ENCODE peak calls at places on chromosome 17, in eight cellular contexts. U is activated CD8-positive, alpha-beta memory T cell treated with anti-CD3 and anti-CD28 coated beads for 48 hours; A is stimulated activated CD8-positive, alpha-beta memory T cell treated with anti-CD3 and anti-CD28 coated beads, Interleukin-7, amount 100 ng/mL, for 1 hour; N is stimulated activated CD4-positive, alpha-beta T cell treated with anti-CD3 and anti-CD28 coated beads, Interleukin-1b, Interleukin-23, amount 100 ng/mL, for 24 hours; C is osteocyte; T is left ventricle myocardium inferior; D is mucosa of descending colon; X is activated effector memory CD4-positive, alpha-beta T cell treated with Interleukin-2 at 50 U/mL for 16 hours. M is an unnamed sample.

GRCh38 chr17:42591411-42591810 is 13.9 kb upstream of the PSMC3IP start:
- DNase-seq in X (no peak), D (no peak), N (no peak), C (no peak), U (no peak), A (no peak), T (no peak), M (no peak)

GRCh38 chr17:32695864-32696263 is 181.1 kb downstream of the MYO1D start:
- DNase-seq in T (no peak), C (no peak), X (no peak), D (no peak), A (no peak), N (no peak), U (no peak), M (no peak)

GRCh38 chr17:59327891-59328290 is 3.6 kb upstream of the YPEL2 start:
- DNase-seq in C (no peak), X (no peak), N (no peak), A (no peak), U (no peak), D (no peak), T (no peak), M (no peak)

GRCh38 chr17:75552847-75553552 is 27.5 kb downstream of the LLGL2 start:
- DNase-seq in N (no peak), D (no peak), U (no peak), X (no peak), A (no peak), T (no peak), C (no peak), M (no peak)

GRCh38 chr17:73338050-73338491 is 26.3 kb upstream of the CDC42EP4 start:
- DNase-seq in T (no peak), D (no peak), N (no peak), X (no peak), C (no peak), U (no peak), A (no peak), M (no peak)

GRCh38 chr17:57221366-57222350 is 34.7 kb upstream of the MSI2 start:
- DNase-seq in D (no peak), N (no peak), C (no peak), X (no peak), A (no peak), T (no peak), U (no peak), M (no peak)

GRCh38 chr17:50947844-50948514 is 81.8 kb upstream of the TOB1 start:
- DNase-seq in X (no peak), A (no peak), N (no peak), D (peak), T (peak), C (no peak), U (no peak), M (peak)

GRCh38 chr17:38705803-38706624 is 941 bp downstream of the MLLT6 start:
- DNase-seq in T (peak), D (peak), U (no peak), A (no peak), N (no peak), X (peak), C (no peak), M (no peak)

GRCh38 chr17:7857724-7858486 is at the start of gene CYB5D1:
- DNase-seq in A (peak), C (peak), N (peak), T (peak), X (peak), D (peak), U (peak), M (no peak)

GRCh38 chr17:13626703-13627102 is 25.0 kb upstream of the HS3ST3A1 start:
- DNase-seq in T (no peak), U (no peak), N (no peak), D (no peak), A (no peak), C (no peak), X (no peak), M (no peak)

GRCh38 chr17:61487668-61488595 is 35.7 kb downstream of the TBX4 start:
- DNase-seq in X (no peak), T (no peak), C (no peak), N (no peak), U (no peak), D (no peak), A (no peak), M (no peak)

GRCh38 chr17:58235821-58236220 is 2.6 kb upstream of the LPO start:
- DNase-seq in A (no peak), U (no peak), D (no peak), T (no peak), X (no peak), N (no peak), C (no peak), M (no peak)

GRCh38 chr17:51097708-51098446 is 22.8 kb downstream of the SPAG9 start:
- DNase-seq in U (no peak), T (no peak), D (no peak), X (no peak), A (no peak), C (no peak), N (no peak), M (no peak)

GRCh38 chr17:39929657-39930407 is 2.3 kb downstream of the LRRC3C start:
- DNase-seq in X (no peak), T (no peak), D (no peak), C (no peak), A (no peak), N (no peak), U (no peak), M (no peak)

GRCh38 chr17:82642022-82642421 is 6.2 kb downstream of the WDR45B start:
- DNase-seq in U (no peak), C (no peak), X (no peak), N (no peak), T (no peak), A (no peak), D (no peak), M (no peak)